ENCODE peak calls at places on chromosome 14, in five cellular contexts. W is Peyer's patch, R is uterus, N is omental fat pad, O is midbrain. V is an unnamed sample.

GRCh38 chr14:99524091-99524661 is 43.0 kb downstream of the CCNK start:
- DNase-seq in W (no peak), R (no peak), N (no peak), O (no peak), V (no peak)

GRCh38 chr14:55884819-55885218 is 233.4 kb upstream of the PELI2 start:
- DNase-seq in W (no peak), R (no peak), N (no peak), O (no peak), V (no peak)

GRCh38 chr14:66111891-66112290 is 374.3 kb upstream of the CCDC196 start:
- DNase-seq in W (no peak), R (no peak), N (no peak), O (no peak), V (no peak)

GRCh38 chr14:104546021-104546491 is 33.5 kb upstream of the C14orf180 start:
- DNase-seq in W (peak; percentile 34), R (no peak), N (no peak), O (no peak), V (no peak)

GRCh38 chr14:102893452-102893851 is 29.0 kb upstream of the AMN start:
- DNase-seq in W (peak; percentile 76), R (peak; percentile 46), N (no peak), O (no peak), V (peak; percentile 91)

GRCh38 chr14:55705651-55706340 is 125.8 kb downstream of the KTN1 start:
- DNase-seq in W (no peak), R (no peak), N (no peak), O (no peak), V (no peak)

GRCh38 chr14:104268295-104268694 is 129.9 kb downstream of the KIF26A start:
- DNase-seq in W (no peak), R (no peak), N (no peak), O (no peak), V (no peak)

GRCh38 chr14:35900741-35901140 is 74.6 kb downstream of the BRMS1L start:
- DNase-seq in W (no peak), R (no peak), N (no peak), O (no peak), V (no peak)

GRCh38 chr14:89504602-89505320 is 87.7 kb upstream of the FOXN3 start:
- DNase-seq in W (peak; percentile 54), R (no peak), N (no peak), O (no peak), V (peak; percentile 68)

GRCh38 chr14:25034803-25035681 is 14.9 kb downstream of the STXBP6 start:
- DNase-seq in W (peak; percentile 55), R (no peak), N (no peak), O (no peak), V (no peak)

GRCh38 chr14:90658541-90658967 is 157.7 kb downstream of the TTC7B start:
- DNase-seq in W (no peak), R (no peak), N (no peak), O (no peak), V (no peak)

GRCh38 chr14:103143535-103143934 is 20.3 kb downstream of the TNFAIP2 start:
- DNase-seq in W (no peak), R (no peak), N (no peak), O (no peak), V (no peak)

GRCh38 chr14:100392266-100392850 is 69.2 kb downstream of the SLC25A47 start:
- DNase-seq in W (no peak), R (no peak), N (no peak), O (no peak), V (no peak)

GRCh38 chr14:104749111-104749649 is 3.8 kb upstream of the SIVA1 start:
- DNase-seq in W (peak; percentile 86), R (no peak), N (no peak), O (peak; percentile 54), V (no peak)

GRCh38 chr14:45057349-45057748 is 26.6 kb upstream of the PRPF39 start:
- DNase-seq in W (no peak), R (no peak), N (no peak), O (no peak), V (no peak)

V was measured in lower leg skin.